ENCODE peak calls at places on chromosomes 7 and 10, in ten cellular contexts. O, H, Q, E, R, X, U, Y, F and W are unnamed samples.

GRCh38 chr10:62270020-62270419 is 1.4 kb upstream of the RTKN2 start:
- DNase-seq in E (no peak), U (no peak), R (no peak), O (no peak), H (no peak), X (no peak), Q (no peak), F (no peak), Y (no peak), W (no peak)

GRCh38 chr10:119003572-119004289 is 25.8 kb upstream of the NANOS1 start:
- DNase-seq in U (no peak), X (no peak), R (no peak), E (no peak), Q (no peak), O (no peak), F (no peak), Y (no peak), H (no peak), W (no peak)

GRCh38 chr10:69895759-69896158 is 94.1 kb downstream of the COL13A1 start:
- DNase-seq in O (peak; percentile 78), U (no peak), F (no peak), X (no peak), Y (no peak), Q (no peak), E (no peak), H (peak; percentile 65), R (no peak), W (no peak)

GRCh38 chr7:35727571-35727970 is 32.6 kb upstream of the HERPUD2 start:
- DNase-seq in X (no peak), F (peak; percentile 68), U (no peak), E (no peak), H (peak; percentile 47), O (no peak), Y (no peak), R (no peak), Q (no peak), W (no peak)

GRCh38 chr10:69061305-69062161 is 26.4 kb upstream of the SRGN start:
- DNase-seq in Y (peak; percentile 64), Q (peak; percentile 27), R (no peak), U (peak; percentile 91), H (peak; percentile 11), E (peak; percentile 39), O (peak; percentile 100), X (peak; percentile 69), F (peak; percentile 62), W (no peak)

GRCh38 chr7:24604640-24605039 is 31.4 kb downstream of the PALS2 start:
- DNase-seq in R (peak; percentile 54), H (no peak), Y (no peak), Q (no peak), X (no peak), O (no peak), U (no peak), F (no peak), E (no peak), W (no peak)

GRCh38 chr7:124811341-124811740 is 45.7 kb upstream of the GPR37 start:
- DNase-seq in R (no peak), H (no peak), Q (no peak), F (no peak), Y (no peak), U (no peak), X (no peak), E (no peak), O (no peak), W (no peak)

GRCh38 chr7:128076831-128077271 is 45.6 kb upstream of the LRRC4 start:
- DNase-seq in U (no peak), R (no peak), Q (no peak), O (no peak), F (no peak), H (peak; percentile 81), E (peak; percentile 45), Y (peak; percentile 84), X (no peak), W (no peak)

GRCh38 chr7:71548746-71549145 is 416.8 kb downstream of the GALNT17 start:
- DNase-seq in H (no peak), Y (no peak), O (no peak), F (no peak), X (no peak), R (no peak), U (no peak), Q (no peak), E (no peak), W (no peak)

GRCh38 chr7:127813991-127814556 is 162.1 kb downstream of the SND1 start:
- DNase-seq in E (no peak), F (no peak), O (peak; percentile 57), Q (no peak), H (no peak), X (no peak), Y (no peak), U (no peak), R (no peak), W (no peak)

DNA sequence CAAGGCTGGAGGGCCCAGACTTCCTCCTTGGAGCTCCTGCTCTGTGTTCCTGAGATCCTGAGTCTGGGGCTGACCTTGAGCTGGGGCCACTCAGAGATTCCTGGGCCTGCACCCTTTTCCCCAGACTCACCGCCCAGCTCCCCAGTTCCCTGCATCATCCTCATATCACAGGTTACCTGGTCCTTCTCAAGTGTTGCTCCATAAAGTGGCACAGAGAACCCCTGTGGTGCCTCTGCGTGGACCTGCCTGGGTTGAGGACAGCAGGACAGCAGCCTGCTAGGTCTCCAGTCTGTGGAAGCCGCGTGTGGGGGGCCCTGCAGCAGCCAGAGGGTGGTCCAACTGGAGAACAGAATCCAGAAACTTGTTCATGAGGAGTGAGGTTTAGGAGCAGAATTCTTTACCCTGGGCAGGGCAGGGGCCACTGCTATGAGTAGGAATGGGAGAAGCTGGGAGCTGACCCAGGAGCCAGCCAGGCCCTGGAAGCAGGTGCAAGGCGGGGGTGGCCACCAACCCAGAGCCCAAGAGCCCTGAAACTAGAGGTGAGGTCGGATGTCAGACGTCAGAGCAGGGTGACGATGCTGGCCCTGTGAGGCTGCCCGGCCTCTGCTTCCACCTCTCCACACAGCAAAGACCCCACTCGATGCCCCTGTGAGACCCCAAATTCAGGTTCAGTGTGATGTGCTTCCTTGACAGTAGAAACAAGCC is 299.4 kb downstream of the TCERG1L start:
- DNase-seq in O (no peak), X (no peak), Y (no peak), E (no peak), H (no peak), R (no peak), Q (no peak), U (no peak), F (no peak), W (no peak)
- H3K4me1 ChIP-seq in O (no peaks in the 10 kb centered on the region), X (no peaks in the 10 kb centered on the region), Y (no peaks in the 10 kb centered on the region), E (no peaks in the 10 kb centered on the region), H (no peaks in the 10 kb centered on the region), R (no peaks in the 10 kb centered on the region), Q (no peaks in the 10 kb centered on the region), U (no peaks in the 10 kb centered on the region), F (peaks cover 75% of the 10 kb centered on the region), W (no peaks in the 10 kb centered on the region)

GRCh38 chr10:10462116-10462515 is 555.6 kb upstream of the CELF2 start:
- DNase-seq in Q (no peak), R (peak; percentile 47), Y (no peak), F (no peak), U (no peak), X (no peak), O (no peak), H (no peak), E (no peak), W (no peak)

DNA sequence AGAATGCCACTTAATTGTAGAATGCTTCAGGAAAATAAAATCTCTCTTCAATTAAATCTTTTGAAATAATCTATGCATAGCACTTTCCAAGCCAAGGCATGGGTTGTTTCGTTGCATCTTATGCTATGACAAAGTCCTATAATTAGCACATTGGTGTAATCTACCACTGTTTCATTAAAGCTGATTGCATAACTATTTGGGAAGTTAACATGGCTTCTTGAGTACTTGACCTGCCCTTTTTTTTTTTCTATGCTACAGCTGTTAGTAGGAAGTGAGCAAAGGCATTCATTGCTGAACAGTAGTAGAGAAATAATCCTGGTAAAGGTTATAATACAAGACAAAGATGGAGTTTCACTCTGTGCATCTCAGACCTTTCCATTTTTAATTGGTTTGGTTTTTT is 557.2 kb upstream of the CELF2 start:
- DNase-seq in U (no peak), F (no peak), H (no peak), Y (no peak), X (no peak), R (no peak), O (no peak), Q (no peak), E (no peak), W (no peak)
- H3K9me3 ChIP-seq in U (no peaks in the 10 kb centered on the region), F (no peaks in the 10 kb centered on the region), H (no peaks in the 10 kb centered on the region), Y (no peaks in the 10 kb centered on the region), X (no peaks in the 10 kb centered on the region), R (no peaks in the 10 kb centered on the region), O (no peaks in the 10 kb centered on the region), Q (no peaks in the 10 kb centered on the region), E (no peaks in the 10 kb centered on the region), W (no peaks in the 10 kb centered on the region)

GRCh38 chr7:22587322-22587721 is 87.3 kb upstream of the STEAP1B start:
- DNase-seq in Q (no peak), Y (no peak), U (no peak), X (no peak), H (no peak), O (no peak), E (no peak), F (no peak), R (no peak), W (no peak)
- H3K4me1 ChIP-seq in Q (no peaks in the 10 kb centered on the region), Y (no peaks in the 10 kb centered on the region), U (no peaks in the 10 kb centered on the region), X (peaks cover 18% of the 10 kb centered on the region), H (no peaks in the 10 kb centered on the region), O (peaks cover 22% of the 10 kb centered on the region), E (peaks cover 33% of the 10 kb centered on the region), F (peaks cover 10% of the 10 kb centered on the region), R (peaks cover 6% of the 10 kb centered on the region), W (no peaks in the 10 kb centered on the region)

GRCh38 chr10:83343676-83344075 is 795.6 kb upstream of the GHITM start:
- DNase-seq in U (no peak), F (no peak), E (no peak), H (no peak), Q (no peak), X (no peak), R (no peak), Y (no peak), O (no peak), W (no peak)
- H3K9me3 ChIP-seq in U (no peaks in the 10 kb centered on the region), F (no peaks in the 10 kb centered on the region), E (no peaks in the 10 kb centered on the region), H (no peaks in the 10 kb centered on the region), Q (no peaks in the 10 kb centered on the region), X (no peaks in the 10 kb centered on the region), R (peaks cover 9% of the 10 kb centered on the region), Y (peaks cover 3% of the 10 kb centered on the region), O (peaks cover 7% of the 10 kb centered on the region), W (no peaks in the 10 kb centered on the region)

DNA sequence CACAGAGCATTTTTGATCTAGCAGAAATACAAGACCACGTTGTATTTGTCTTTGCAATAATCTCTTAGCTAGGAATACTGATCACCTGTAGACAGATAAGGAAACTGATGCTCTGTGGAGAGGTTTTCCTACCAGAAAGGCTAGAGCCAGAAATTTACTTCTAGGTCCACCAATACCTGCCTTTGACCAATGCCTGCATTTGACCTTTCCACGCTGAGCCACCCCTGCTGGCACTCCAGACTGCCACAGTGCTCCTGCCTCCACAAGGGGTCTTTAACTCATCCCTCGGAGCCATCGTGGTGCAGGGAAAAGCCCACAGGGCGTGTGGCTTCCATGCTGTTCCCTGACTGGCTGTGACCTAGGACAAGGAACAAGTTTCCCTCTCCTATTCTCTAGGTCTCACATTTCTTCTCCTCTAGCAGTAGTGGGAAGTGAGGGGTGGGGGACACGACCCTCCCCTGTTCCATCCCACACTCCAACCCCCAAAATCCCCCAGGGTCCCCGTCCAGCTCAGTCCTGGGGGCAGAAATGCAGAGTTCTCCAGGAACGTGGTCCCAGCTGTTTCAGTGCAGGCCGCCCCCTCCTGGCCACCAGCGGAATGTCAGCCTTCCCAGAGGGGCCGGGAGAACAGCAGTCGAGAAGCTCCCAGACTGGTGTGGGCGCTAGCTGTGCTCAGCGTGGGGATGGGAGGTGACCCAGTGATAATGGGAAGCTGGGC is 1.4 kb upstream of the ELN start:
- DNase-seq in R (peak; percentile 96), Y (peak; percentile 92), X (peak; percentile 75), E (peak; percentile 82), F (peak; percentile 85), H (peak; percentile 82), U (peak; percentile 45), O (peak; percentile 46), Q (peak; percentile 48), W (peak; percentile 82)
- H3K4me1 ChIP-seq in R (peaks cover 10% of the 10 kb centered on the region), Y (peaks cover 35% of the 10 kb centered on the region), X (peaks cover 37% of the 10 kb centered on the region), E (peaks cover 17% of the 10 kb centered on the region), F (no peaks in the 10 kb centered on the region), H (peaks cover 44% of the 10 kb centered on the region), U (peaks cover 22% of the 10 kb centered on the region), O (peaks cover 31% of the 10 kb centered on the region), Q (peaks cover 3% of the 10 kb centered on the region), W (peaks cover 41% of the 10 kb centered on the region)